ENCODE peak calls at places on chromosome 20, in ten cellular contexts. I, X, Y, N, J, U, A, O, C and D are unnamed samples.

GRCh38 chr20:36929290-36929689 is 22.2 kb downstream of the SAMHD1 start:
- DNase-seq in C (peak; percentile 66), J (peak; percentile 56), Y (peak; percentile 12), O (no peak), N (peak; percentile 34), X (peak; percentile 75), U (no peak), A (no peak), I (no peak), D (no peak)

GRCh38 chr20:61497029-61497627 is 245.1 kb downstream of the CDH4 start:
- DNase-seq in N (no peak), X (no peak), Y (no peak), I (no peak), O (no peak), C (no peak), U (no peak), J (no peak), A (no peak), D (no peak)

GRCh38 chr20:53937330-53937729 is 133.1 kb downstream of the BCAS1 start:
- DNase-seq in X (peak; percentile 24), I (no peak), Y (no peak), A (no peak), J (no peak), O (no peak), C (no peak), U (no peak), N (no peak), D (no peak)

GRCh38 chr20:11457476-11457875 is 460.2 kb upstream of the BTBD3 start:
- DNase-seq in Y (peak; percentile 23), A (no peak), I (peak; percentile 51), O (no peak), C (peak; percentile 37), U (no peak), N (no peak), J (peak; percentile 42), X (peak; percentile 91), D (no peak)

GRCh38 chr20:47438464-47439381 is 63.0 kb upstream of the NCOA3 start:
- DNase-seq in I (no peak), N (no peak), Y (no peak), A (peak; percentile 50), O (peak; percentile 52), U (no peak), X (peak; percentile 42), J (peak; percentile 69), C (no peak), D (no peak)

GRCh38 chr20:58503668-58504067 is 11.5 kb downstream of the APCDD1L start:
- DNase-seq in O (no peak), A (no peak), N (no peak), X (no peak), Y (no peak), C (no peak), J (no peak), U (no peak), I (no peak), D (no peak)

GRCh38 chr20:36261389-36262105 is 25.3 kb downstream of the AAR2 start:
- DNase-seq in X (peak; percentile 28), Y (no peak), J (no peak), C (no peak), A (no peak), U (no peak), O (no peak), I (no peak), N (no peak), D (no peak)

GRCh38 chr20:22922987-22923386 is 112.1 kb upstream of the SSTR4 start:
- DNase-seq in J (no peak), U (no peak), A (no peak), I (no peak), N (no peak), X (no peak), O (no peak), Y (no peak), C (no peak), D (no peak)

GRCh38 chr20:38892091-38892981 is 33.9 kb upstream of the FAM83D start:
- DNase-seq in U (no peak), N (no peak), I (no peak), C (no peak), J (no peak), Y (no peak), X (no peak), O (no peak), A (no peak), D (no peak)

GRCh38 chr20:50121858-50122271 is 8.9 kb upstream of the UBE2V1 start:
- DNase-seq in C (peak; percentile 67), O (no peak), X (peak; percentile 76), J (no peak), A (no peak), N (peak; percentile 64), U (no peak), I (no peak), Y (no peak), D (no peak)

GRCh38 chr20:5109276-5109675 is 10.5 kb downstream of the PCNA start:
- DNase-seq in O (no peak), U (no peak), N (no peak), C (no peak), I (no peak), X (no peak), Y (no peak), A (no peak), J (no peak), D (no peak)

GRCh38 chr20:20370087-20370575 is 2.2 kb downstream of the INSM1 start:
- DNase-seq in Y (no peak), O (no peak), C (no peak), A (peak; percentile 35), U (no peak), J (no peak), I (no peak), N (no peak), X (peak; percentile 17), D (no peak)

GRCh38 chr20:25227317-25227831 is 20.5 kb upstream of the PYGB start:
- DNase-seq in Y (peak; percentile 77), X (peak; percentile 91), A (no peak), U (no peak), I (no peak), J (peak; percentile 71), O (no peak), N (peak; percentile 35), C (peak; percentile 74), D (no peak)

GRCh38 chr20:6700563-6701328 is 66.7 kb upstream of the BMP2 start:
- DNase-seq in N (no peak), Y (no peak), U (no peak), X (no peak), I (no peak), J (no peak), A (no peak), O (no peak), C (no peak), D (no peak)

GRCh38 chr20:50267866-50268219 is 77.2 kb downstream of the CEBPB start:
- DNase-seq in J (no peak), X (no peak), C (no peak), U (no peak), I (no peak), N (no peak), A (no peak), Y (no peak), O (no peak), D (no peak)

GRCh38 chr20:47353224-47353696 is 3.2 kb downstream of the ZMYND8 start:
- DNase-seq in J (no peak), O (no peak), I (no peak), C (no peak), N (no peak), Y (no peak), U (no peak), A (no peak), X (no peak), D (no peak)

GRCh38 chr20:57439432-57439831 is 48.2 kb downstream of the RBM38 start:
- DNase-seq in N (no peak), X (peak; percentile 57), Y (no peak), C (no peak), A (no peak), I (no peak), O (peak; percentile 88), J (peak; percentile 48), U (no peak), D (no peak)

GRCh38 chr20:22285555-22285954 is 298.8 kb downstream of the FOXA2 start:
- DNase-seq in N (no peak), I (no peak), C (no peak), U (no peak), J (no peak), Y (no peak), O (no peak), A (no peak), X (no peak), D (no peak)

GRCh38 chr20:49635171-49635570 is 67.2 kb upstream of the PTGIS start:
- DNase-seq in O (no peak), N (no peak), Y (no peak), A (no peak), J (peak; percentile 25), C (no peak), I (no peak), U (no peak), X (no peak), D (no peak)

GRCh38 chr20:50315811-50316551 is 125.4 kb downstream of the CEBPB start:
- DNase-seq in C (no peak), I (no peak), X (no peak), Y (no peak), J (no peak), N (no peak), A (no peak), O (no peak), U (no peak), D (no peak)

GRCh38 chr20:32440069-32440757 is 82.1 kb downstream of the ASXL1 start:
- DNase-seq in N (no peak), J (no peak), A (no peak), U (no peak), C (no peak), I (no peak), Y (no peak), X (no peak), O (no peak), D (no peak)

GRCh38 chr20:29419378-29419777 is 1838.1 kb upstream of the DEFB115 start:
- DNase-seq in O (no peak), U (no peak), I (no peak), J (no peak), A (no peak), Y (no peak), X (no peak), N (no peak), C (no peak), D (no peak)

GRCh38 chr20:63661959-63662812 is 4.1 kb downstream of the RTEL1 start:
- DNase-seq in Y (no peak), I (no peak), X (no peak), J (no peak), C (no peak), O (no peak), A (no peak), U (no peak), N (no peak), D (no peak)

GRCh38 chr20:49335456-49335855 is 57.6 kb upstream of the ZNFX1 start:
- DNase-seq in Y (no peak), A (no peak), I (no peak), J (no peak), X (no peak), C (no peak), O (no peak), N (no peak), U (no peak), D (no peak)

GRCh38 chr20:37161830-37162549 is 17.1 kb upstream of the RPN2 start:
- DNase-seq in O (no peak), U (no peak), I (no peak), Y (no peak), J (no peak), A (no peak), C (no peak), X (peak; percentile 26), N (no peak), D (no peak)

GRCh38 chr20:23033918-23034317 is 1.2 kb upstream of the SSTR4 start:
- DNase-seq in O (no peak), C (no peak), Y (no peak), J (no peak), N (no peak), X (no peak), A (no peak), I (no peak), U (no peak), D (no peak)

GRCh38 chr20:63444548-63444947 is 27.9 kb downstream of the KCNQ2 start:
- DNase-seq in U (no peak), C (no peak), N (no peak), I (no peak), X (no peak), A (no peak), Y (no peak), O (no peak), J (no peak), D (no peak)

GRCh38 chr20:20677186-20677585 is 35.3 kb downstream of the RALGAPA2 start:
- DNase-seq in Y (no peak), X (peak; percentile 38), I (no peak), U (no peak), C (no peak), A (no peak), N (no peak), O (no peak), J (no peak), D (no peak)